ENCODE peak calls at places on chromosomes 6 and 20, in six cellular contexts. A, Q, Y, M, H and V are unnamed samples. For H3K9me3, the result is how much of the 10 kb centered on the place peaks cover.

GRCh38 chr6:30327232-30327746 is 562 bp downstream of the TRIM39 start:
- DNase-seq in M (no peak), H (no peak), A (no peak), Q (no peak), Y (no peak), V (no peak)

GRCh38 chr20:40941023-40941655 is 87.5 kb upstream of the TOP1 start:
- DNase-seq in A (no peak), H (no peak), Q (no peak), Y (no peak), M (no peak), V (no peak)

GRCh38 chr20:21099653-21100589 is 6.2 kb downstream of the LINC00237 start:
- DNase-seq in Y (no peak), A (peak), H (peak), M (peak), Q (peak), V (peak)

GRCh38 chr6:149337330-149337729 is 19.8 kb downstream of the TAB2 start:
- DNase-seq in H (no peak), Q (no peak), A (no peak), Y (no peak), M (no peak), V (no peak)

GRCh38 chr6:151285121-151285520 is 45.4 kb downstream of the AKAP12 start:
- DNase-seq in Y (no peak), Q (no peak), M (no peak), H (no peak), A (no peak), V (no peak)

GRCh38 chr20:43583982-43584432 is 6.7 kb upstream of the IFT52 start:
- DNase-seq in A (peak), Q (no peak), Y (no peak), M (peak), H (peak), V (no peak)

GRCh38 chr20:6418732-6419131 is 295.9 kb upstream of the FERMT1 start:
- DNase-seq in Y (no peak), H (no peak), A (no peak), M (no peak), Q (no peak), V (no peak)

GRCh38 chr6:121559611-121560269 is 124.3 kb downstream of the GJA1 start:
- DNase-seq in H (no peak), Q (no peak), A (no peak), M (no peak), Y (no peak), V (no peak)

GRCh38 chr20:44052166-44052565 is 134.8 kb downstream of the JPH2 start:
- DNase-seq in Q (no peak), Y (peak), H (no peak), M (no peak), A (no peak), V (no peak)

GRCh38 chr6:155085582-155086253 is 90.6 kb downstream of the TIAM2 start:
- DNase-seq in A (peak), M (no peak), Q (no peak), H (no peak), Y (no peak), V (no peak)

GRCh38 chr20:60461993-60462392 is 503.8 kb downstream of the CDH26 start:
- DNase-seq in A (no peak), Q (no peak), Y (no peak), M (no peak), H (no peak), V (no peak)
- H3K9me3 ChIP-seq in A (under half), Q (under half), Y (under half), M (under half), H (under half), V (under half)

DNA sequence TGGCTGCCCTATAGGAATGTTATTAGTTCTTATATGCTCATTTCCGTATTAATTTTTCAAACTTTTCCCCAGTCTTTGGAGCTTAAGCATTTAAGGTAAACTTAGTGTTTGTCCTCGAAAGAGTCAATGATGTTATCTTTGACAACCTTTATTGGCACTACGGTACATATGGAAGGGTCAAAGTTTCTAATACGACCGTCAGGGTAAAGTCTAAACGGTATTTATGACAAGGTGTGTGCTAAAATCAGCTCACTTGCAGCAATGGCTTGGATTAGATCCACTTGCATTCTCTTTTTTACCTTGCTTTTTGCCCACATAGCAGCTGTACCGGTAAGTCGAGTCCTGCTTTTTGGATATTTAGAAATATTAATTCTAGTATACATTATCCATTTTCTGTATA is at the start of gene MEP1A:
- DNase-seq in A (peak), Y (no peak), H (no peak), Q (no peak), M (no peak), V (no peak)
- H3K9me3 ChIP-seq in A (under half), Y (under half), H (under half), Q (under half), M (under half), V (under half)

DNA sequence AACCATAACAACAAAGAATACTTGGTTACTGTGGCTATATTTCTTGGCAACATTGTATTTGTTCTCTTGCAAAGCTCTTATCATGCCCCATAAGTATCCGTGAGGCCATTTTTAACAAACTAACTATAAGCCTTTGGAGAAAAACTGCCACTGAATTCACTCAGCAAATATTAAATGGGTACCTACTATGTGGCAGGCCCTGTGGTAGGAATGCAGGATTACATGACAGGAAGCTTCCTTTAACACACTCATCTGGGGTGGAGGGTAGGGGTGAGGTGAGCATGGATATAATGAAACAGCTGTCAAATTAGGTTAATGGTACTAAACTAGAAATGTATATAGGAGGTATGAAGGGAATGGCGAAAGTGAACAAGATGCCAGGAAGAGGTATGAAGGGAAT is 504.8 kb downstream of the MEI4 start:
- DNase-seq in Q (no peak), A (no peak), M (no peak), Y (no peak), H (no peak), V (no peak)
- H3K9me3 ChIP-seq in Q (under half), A (under half), M (under half), Y (under half), H (under half), V (under half)

GRCh38 chr6:40042232-40042631 is 108.0 kb upstream of the MOCS1 start:
- DNase-seq in H (no peak), M (no peak), Y (no peak), Q (no peak), A (no peak), V (no peak)
- H3K9me3 ChIP-seq in H (under half), M (under half), Y (under half), Q (under half), A (under half), V (under half)

DNA sequence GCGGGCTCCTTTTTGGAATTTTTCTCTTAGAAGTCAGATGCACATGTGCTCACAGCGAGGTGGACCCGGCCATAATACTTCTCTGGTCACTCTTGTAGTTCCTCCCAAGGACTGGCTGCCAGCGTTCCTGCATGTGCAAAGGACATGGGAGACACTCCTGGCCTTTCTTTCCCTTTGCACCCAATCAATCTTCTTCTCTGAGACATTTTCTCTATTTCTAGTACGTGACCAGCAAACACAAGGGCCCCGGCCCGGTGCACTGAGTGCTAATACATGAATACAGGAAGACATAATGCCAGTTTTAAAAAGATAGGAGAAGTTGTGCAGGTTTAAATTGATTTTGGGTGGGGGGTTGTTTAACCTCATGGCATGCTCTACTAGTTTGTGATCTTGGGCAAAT is 233.6 kb downstream of the SMOC2 start:
- DNase-seq in A (no peak), Q (no peak), H (no peak), Y (no peak), M (no peak), V (no peak)
- H3K9me3 ChIP-seq in A (under half), Q (under half), H (under half), Y (under half), M (under half), V (under half)

DNA sequence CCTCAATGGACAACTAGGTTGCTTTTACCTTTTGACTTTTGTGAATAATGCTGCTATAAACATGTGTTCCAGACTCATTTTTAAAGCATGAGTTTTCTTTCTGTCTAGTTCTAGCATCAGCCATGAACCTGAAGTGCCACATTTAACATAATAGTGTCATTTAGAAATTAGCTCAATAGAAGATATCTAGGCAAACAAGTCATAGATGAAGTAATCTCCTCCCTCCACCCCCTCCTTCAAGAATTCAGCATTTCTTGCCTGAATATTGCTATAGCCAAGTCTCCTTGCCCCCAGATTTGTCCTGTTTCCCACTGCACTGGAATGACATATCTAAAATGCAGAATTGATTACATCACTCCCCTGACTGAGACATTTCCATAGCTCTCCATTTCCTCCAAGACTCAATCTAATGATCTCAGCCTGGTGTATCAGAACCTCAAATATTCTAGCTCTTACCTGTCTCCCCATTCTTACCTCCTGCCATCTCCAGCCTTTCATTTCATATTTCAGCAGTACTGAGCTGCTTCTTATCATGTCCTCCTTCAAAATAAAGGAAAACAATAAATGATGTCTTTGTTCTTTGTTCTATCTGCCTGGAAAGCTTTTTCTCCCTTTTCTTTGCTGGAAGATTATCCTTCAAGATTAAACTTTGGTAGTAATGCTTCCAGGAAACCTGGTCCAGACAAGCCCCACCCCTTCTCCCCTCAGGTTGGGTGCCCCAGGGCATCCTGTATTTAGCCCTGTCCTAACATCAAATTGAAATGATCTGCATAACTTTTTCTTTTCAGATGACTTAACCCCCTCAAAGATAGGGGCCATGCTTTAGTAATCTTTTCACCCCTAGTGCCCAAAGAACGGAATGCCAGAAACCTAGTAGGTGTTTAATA is 135.1 kb upstream of the BACH2 start:
- DNase-seq in H (no peak), M (no peak), Q (no peak), A (no peak), Y (no peak), V (no peak)
- H3K9me3 ChIP-seq in H (under half), M (under half), Q (under half), A (under half), Y (under half), V (under half)

DNA sequence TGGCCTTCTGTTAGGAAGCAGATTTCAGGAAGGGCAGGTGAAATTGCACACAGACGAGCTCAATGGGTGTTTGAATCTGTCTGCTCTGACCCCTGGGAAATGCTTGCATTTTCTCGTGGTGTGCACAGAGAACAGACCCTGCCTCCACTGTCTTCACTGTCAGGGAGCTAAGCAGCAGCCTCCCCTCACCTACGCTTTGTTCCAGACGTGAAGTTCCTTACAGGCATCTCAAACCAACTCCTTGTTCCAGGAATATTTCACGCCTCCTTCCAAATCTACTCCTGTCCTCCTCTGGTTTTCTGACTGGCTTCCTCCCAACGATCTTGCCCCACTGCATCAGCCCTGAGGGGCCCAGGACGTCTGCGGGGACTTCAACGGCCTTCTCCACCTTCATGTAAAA is 13.7 kb downstream of the DACT2 start:
- DNase-seq in H (no peak), A (no peak), M (no peak), Q (no peak), Y (no peak), V (no peak)
- H3K9me3 ChIP-seq in H (under half), A (under half), M (under half), Q (under half), Y (under half), V (under half)

GRCh38 chr20:30485331-30486102 is 771.9 kb upstream of the DEFB115 start:
- DNase-seq in A (no peak), Y (peak), Q (peak), H (no peak), M (no peak), V (no peak)

GRCh38 chr20:30487947-30488926 is 769.2 kb upstream of the DEFB115 start:
- DNase-seq in H (no peak), M (no peak), Y (no peak), Q (peak), A (no peak), V (no peak)

GRCh38 chr20:30484009-30484748 is 773.3 kb upstream of the DEFB115 start:
- DNase-seq in M (no peak), Q (no peak), A (no peak), H (no peak), Y (no peak), V (no peak)

GRCh38 chr20:30484749-30485070 is 772.8 kb upstream of the DEFB115 start:
- DNase-seq in M (no peak), A (no peak), Q (no peak), Y (no peak), H (no peak), V (no peak)

GRCh38 chr20:30486103-30486478 is 771.4 kb upstream of the DEFB115 start:
- DNase-seq in A (no peak), H (no peak), Y (no peak), M (no peak), Q (no peak), V (no peak)
- H3K9me3 ChIP-seq in A (half or more), H (under half), Y (under half), M (under half), Q (under half), V (under half)

DNA sequence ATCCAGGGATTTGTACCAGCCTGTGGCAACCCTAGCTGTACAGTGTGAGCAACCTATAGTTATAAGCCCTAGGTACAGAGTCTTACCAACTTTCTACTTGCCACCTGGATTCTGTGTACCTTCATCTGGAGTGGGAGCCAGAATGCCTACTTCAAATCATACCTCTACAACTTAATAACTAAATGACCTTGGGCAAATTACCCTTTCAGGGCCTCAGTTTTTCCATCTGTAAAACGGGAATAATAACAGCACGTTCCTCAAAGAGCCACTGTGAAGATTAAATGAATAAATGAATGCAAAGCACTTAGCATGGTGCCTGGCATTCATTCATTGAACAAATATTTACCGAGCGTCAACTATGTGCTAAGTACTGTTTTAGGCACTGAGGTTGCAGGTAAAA is 50.7 kb upstream of the FAM210B start:
- DNase-seq in H (no peak), Y (no peak), A (no peak), M (no peak), Q (no peak), V (no peak)
- H3K9me3 ChIP-seq in H (under half), Y (under half), A (under half), M (under half), Q (under half), V (under half)

DNA sequence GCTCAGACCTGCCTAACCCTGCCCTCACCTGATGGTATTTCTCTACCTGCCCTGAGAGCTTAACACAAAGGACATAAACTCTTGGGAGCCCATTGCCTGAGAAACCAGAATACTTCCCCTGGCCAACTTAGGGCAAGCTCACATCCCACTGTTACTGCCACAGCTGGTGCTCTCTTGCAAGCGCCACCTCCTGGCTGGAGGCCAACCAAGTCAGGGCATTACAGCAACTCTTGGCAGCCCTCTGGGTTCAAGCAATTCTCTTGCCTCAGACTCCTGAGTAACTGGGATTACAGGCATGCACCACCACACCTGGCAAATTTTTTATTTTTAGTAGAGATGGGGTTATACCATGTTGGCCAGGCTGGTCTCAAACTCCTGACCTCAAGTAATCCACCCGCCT is 70.1 kb downstream of the HECA start:
- DNase-seq in M (no peak), H (no peak), Q (no peak), A (no peak), Y (no peak), V (no peak)
- H3K9me3 ChIP-seq in M (under half), H (under half), Q (under half), A (under half), Y (under half), V (under half)